ENCODE peak calls at places on chromosome 5, in five cellular contexts. D, M, K, Y and A are unnamed samples.

GRCh38 chr5:26388946-26389345 is 649.4 kb downstream of the CDH9 start:
- DNase-seq in Y (no peak), M (no peak), D (no peak), K (no peak), A (no peak)

GRCh38 chr5:82560546-82560945 is 282.4 kb upstream of the RPS23 start:
- DNase-seq in M (no peak), K (no peak), Y (no peak), D (no peak), A (no peak)

GRCh38 chr5:34959323-34959722 is 30.0 kb downstream of the DNAJC21 start:
- DNase-seq in Y (no peak), M (no peak), D (no peak), K (no peak), A (no peak)

GRCh38 chr5:38797838-38798237 is 48.0 kb upstream of the OSMR start:
- DNase-seq in M (no peak), D (no peak), K (no peak), Y (no peak), A (no peak)

GRCh38 chr5:105754056-105754455 is 1916.7 kb downstream of the EFNA5 start:
- DNase-seq in Y (no peak), D (no peak), K (no peak), M (no peak), A (no peak)

GRCh38 chr5:118611332-118611945 is 376.9 kb downstream of the DTWD2 start:
- DNase-seq in Y (no peak), K (no peak), M (peak; percentile 35), D (no peak), A (no peak)

GRCh38 chr5:126003309-126003708 is 419.9 kb upstream of the GRAMD2B start:
- DNase-seq in Y (no peak), K (peak; percentile 22), M (peak; percentile 64), D (no peak), A (no peak)

GRCh38 chr5:14714706-14715105 is 50.2 kb downstream of the OTULIN start:
- DNase-seq in Y (no peak), K (no peak), M (no peak), D (no peak), A (no peak)

GRCh38 chr5:4942831-4943178 is 197.3 kb upstream of the ADAMTS16 start:
- DNase-seq in D (no peak), M (no peak), K (no peak), Y (no peak), A (no peak)

GRCh38 chr5:93277001-93277400 is 304.0 kb downstream of the NR2F1-AS1 start:
- DNase-seq in M (no peak), Y (no peak), K (no peak), D (no peak), A (no peak)

GRCh38 chr5:176816043-176816745 is 5.8 kb downstream of the UNC5A start:
- DNase-seq in Y (no peak), K (no peak), D (no peak), M (no peak), A (no peak)

GRCh38 chr5:14914603-14915277 is 43.2 kb upstream of the ANKH start:
- DNase-seq in Y (no peak), D (no peak), K (no peak), M (no peak), A (no peak)

GRCh38 chr5:98905857-98906688 is 22.7 kb downstream of the CHD1 start:
- DNase-seq in Y (no peak), M (no peak), D (no peak), K (no peak), A (no peak)

GRCh38 chr5:131514316-131515275 is 120.4 kb downstream of the RAPGEF6 start:
- DNase-seq in Y (no peak), D (no peak), K (no peak), M (no peak), A (no peak)

GRCh38 chr5:82416506-82416905 is 138.4 kb upstream of the RPS23 start:
- DNase-seq in K (no peak), M (no peak), D (no peak), Y (no peak), A (no peak)

DNA sequence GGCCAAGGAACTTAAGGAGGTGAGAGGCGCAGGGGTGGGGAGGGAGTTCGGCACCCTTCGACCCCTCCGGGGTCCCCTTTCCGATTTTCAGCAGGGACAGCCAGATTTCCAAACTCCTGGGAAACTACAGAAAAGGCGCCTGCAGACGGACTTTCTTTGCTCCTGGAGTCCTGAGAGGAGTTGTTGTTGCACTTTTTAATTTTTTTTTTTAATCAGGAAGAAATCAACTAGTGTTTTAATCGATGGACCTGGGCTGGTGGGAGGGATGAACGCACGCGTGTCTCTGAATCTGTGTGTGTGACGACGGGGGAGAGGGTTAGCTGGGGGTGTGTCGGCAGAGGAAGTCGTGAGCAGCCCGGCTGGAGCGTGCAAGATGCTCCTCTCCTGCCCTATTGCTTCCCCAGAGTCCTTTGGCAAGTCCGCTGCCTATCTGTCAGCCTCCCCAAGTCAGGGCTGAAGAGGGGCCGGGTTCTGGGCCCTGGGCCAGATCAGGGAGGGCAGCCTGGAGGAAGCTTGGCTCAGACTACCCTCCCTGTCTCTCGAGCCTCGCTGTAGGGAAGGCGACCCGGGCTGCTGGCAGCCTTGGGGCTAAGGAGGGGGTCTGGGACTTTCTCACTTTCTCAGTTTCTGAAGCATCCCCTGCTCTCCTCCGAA is 654 bp downstream of the PRR16 start:
- DNase-seq in K (peak; percentile 25), M (peak; percentile 25), D (peak; percentile 50), Y (peak; percentile 56), A (no peak)
- H3K27ac ChIP-seq in K (peak overlapping the region; percentile 49), M (peak overlapping the region; percentile 80), D (peak overlapping the region; percentile 44), Y (peak overlapping the region; percentile 74), A (peak overlapping the region; percentile 66)

DNA sequence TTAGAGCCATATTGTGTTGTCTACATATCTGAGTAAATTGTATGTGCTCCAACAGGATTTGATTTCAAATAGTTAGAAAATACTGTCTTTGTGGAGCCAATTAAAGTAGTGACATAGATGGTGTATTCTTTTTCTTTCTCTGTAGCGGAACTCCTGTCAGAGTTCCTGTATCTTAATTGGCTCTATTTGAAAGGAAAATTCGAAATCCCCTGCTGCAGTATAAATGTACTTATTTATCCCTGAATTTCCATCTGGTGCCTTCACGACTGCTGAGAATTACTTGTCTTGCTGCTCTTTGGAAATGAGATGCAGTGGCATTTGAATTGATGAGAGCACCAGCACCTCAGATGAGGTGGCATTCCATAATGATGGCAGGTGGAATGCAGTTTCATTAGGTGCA is 546.7 kb upstream of the SGCD start:
- DNase-seq in D (no peak), M (no peak), Y (no peak), K (no peak), A (no peak)
- TF ChIP-seq CTCF in D (no peak), M (no peak), Y (no peak), K (no peak), A (no peak)

GRCh38 chr5:100855295-100855694 is 47.8 kb downstream of the ST8SIA4 start:
- DNase-seq in D (no peak), M (no peak), K (no peak), Y (no peak), A (no peak)
- H3K4me3 ChIP-seq in D (no peak overlapping the region), M (no peak overlapping the region), K (no peak overlapping the region), Y (no peak overlapping the region), A (no peak overlapping the region)

DNA sequence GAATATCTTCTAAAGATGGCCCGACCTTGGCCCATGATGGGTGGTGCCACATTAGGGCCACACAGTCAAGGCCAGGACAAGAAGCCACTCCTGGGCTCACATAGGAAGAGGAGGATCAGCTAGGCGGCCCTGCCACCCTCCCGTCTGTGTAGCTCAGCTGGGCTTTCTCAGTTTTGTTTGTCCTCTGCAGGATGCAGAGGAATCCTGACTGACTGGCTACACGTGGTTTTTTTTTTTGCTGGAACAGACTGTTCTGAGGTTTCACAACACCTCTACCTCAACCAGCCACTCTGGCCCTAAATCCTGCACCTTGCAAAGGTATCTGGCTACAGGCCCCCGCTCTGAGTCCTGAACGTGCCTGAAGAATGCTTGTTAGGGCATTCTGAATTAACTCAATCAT is 88.3 kb upstream of the MSX2 start:
- DNase-seq in K (no peak), Y (no peak), M (no peak), D (no peak), A (no peak)
- H3K27ac ChIP-seq in K (no peak overlapping the region), Y (no peak overlapping the region), M (no peak overlapping the region), D (no peak overlapping the region), A (no peak overlapping the region)

GRCh38 chr5:59591162-59591561 is 302.4 kb downstream of the PDE4D start:
- DNase-seq in K (no peak), D (no peak), Y (no peak), M (no peak), A (no peak)
- TF ChIP-seq CTCF in K (no peak), D (no peak), Y (no peak), M (no peak), A (no peak)

GRCh38 chr5:113240951-113241726 is 193.7 kb downstream of the TSSK1B start:
- DNase-seq in Y (no peak), D (no peak), K (no peak), M (no peak), A (no peak)
- H3K4me3 ChIP-seq in Y (no peak overlapping the region), D (no peak overlapping the region), K (no peak overlapping the region), M (no peak overlapping the region), A (no peak overlapping the region)

DNA sequence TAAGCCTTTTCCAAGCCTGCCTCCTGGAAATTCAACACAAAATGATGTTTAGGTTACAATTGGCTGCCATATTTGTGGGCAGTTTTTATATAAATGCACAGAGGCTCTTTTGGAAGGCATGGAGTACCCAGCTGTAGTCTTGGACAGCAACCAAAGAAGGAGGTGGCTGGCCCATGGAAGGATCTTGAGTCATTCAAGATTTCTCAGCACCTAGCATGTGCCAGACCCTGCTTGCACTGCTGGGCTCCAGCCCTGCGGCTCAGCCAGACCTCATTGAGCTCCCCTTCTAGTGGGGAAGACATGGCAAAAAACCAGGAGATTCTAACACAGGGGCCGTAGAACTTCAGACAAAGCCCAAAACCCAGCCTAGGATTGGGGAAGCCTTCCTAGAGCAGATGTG is 22.1 kb downstream of the JADE2 start:
- DNase-seq in M (peak; percentile 31), K (no peak), D (no peak), Y (peak; percentile 69), A (no peak)
- H3K27ac ChIP-seq in M (peak overlapping the region; percentile 56), K (no peak overlapping the region), D (peak overlapping the region; percentile 82), Y (peak overlapping the region; percentile 37), A (no peak overlapping the region)

DNA sequence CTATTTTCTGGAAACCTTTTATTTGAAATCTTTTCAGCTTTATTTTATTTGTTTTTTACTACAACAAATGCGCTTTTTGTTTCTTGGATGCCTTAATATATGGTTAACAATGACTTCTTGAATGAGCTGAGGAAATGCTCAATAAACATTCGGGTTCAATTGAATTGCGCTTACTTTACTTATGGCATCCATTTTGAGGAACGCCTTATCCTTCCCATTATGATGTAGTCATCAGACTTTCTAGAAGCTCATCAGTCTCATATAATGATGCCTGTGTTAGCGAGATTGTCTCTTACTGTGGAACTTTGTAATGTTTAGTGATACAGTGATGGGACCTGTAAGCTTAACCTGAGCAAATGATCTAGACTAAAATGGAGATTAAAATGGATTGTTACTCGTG is 916 bp downstream of the SHLD3 start:
- DNase-seq in M (no peak), K (no peak), Y (no peak), D (no peak), A (no peak)
- TF ChIP-seq CTCF in M (no peak), K (no peak), Y (no peak), D (no peak), A (no peak)

GRCh38 chr5:174725991-174726601 is 1.7 kb downstream of the MSX2 start:
- DNase-seq in D (no peak), Y (no peak), M (no peak), K (no peak), A (no peak)

GRCh38 chr5:174725261-174725990 is 1.0 kb downstream of the MSX2 start:
- DNase-seq in K (no peak), M (no peak), Y (no peak), D (no peak), A (no peak)

GRCh38 chr5:174729075-174729680 is 4.8 kb downstream of the MSX2 start:
- DNase-seq in D (no peak), M (no peak), K (no peak), Y (no peak), A (no peak)

GRCh38 chr5:174727794-174728662 is 3.6 kb downstream of the MSX2 start:
- DNase-seq in D (no peak), K (no peak), Y (no peak), M (no peak), A (no peak)

GRCh38 chr5:174726916-174727793 is 2.8 kb downstream of the MSX2 start:
- DNase-seq in K (no peak), M (no peak), Y (no peak), D (no peak), A (no peak)
- H3K4me3 ChIP-seq in K (no peak overlapping the region), M (no peak overlapping the region), Y (no peak overlapping the region), D (no peak overlapping the region), A (no peak overlapping the region)